ENCODE peak calls at places on chromosomes 12 and 14, in six cellular contexts. I is fibroblast of lung, W is right cardiac atrium, D is MM.1S, F is mammary epithelial cell, Y is aorta. B is an unnamed sample.
A peak's percentile ranks its signal among the peaks of the same experiment; 100 is the strongest.

GRCh38 chr12:7068240-7068993 is 7.9 kb downstream of the C1S start:
- DNase-seq in I (no peak), W (peak; percentile 79), D (no peak), F (no peak), Y (no peak), B (no peak)

GRCh38 chr12:12127304-12127703 is 56.6 kb downstream of the BCL2L14 start:
- DNase-seq in I (no peak), W (no peak), D (no peak), F (no peak), Y (no peak), B (no peak)

GRCh38 chr12:26701604-26702215 is 131.3 kb downstream of the ITPR2 start:
- DNase-seq in I (peak; percentile 79), W (no peak), D (peak; percentile 35), F (peak; percentile 31), Y (no peak), B (peak; percentile 36)

GRCh38 chr12:58414398-58414871 is 473.1 kb downstream of the ATP23 start:
- DNase-seq in I (peak; percentile 23), W (no peak), D (no peak), F (peak; percentile 78), Y (no peak), B (no peak)

GRCh38 chr12:1204581-1205121 is 213.6 kb downstream of the ERC1 start:
- DNase-seq in I (peak; percentile 43), W (no peak), D (peak; percentile 72), F (peak; percentile 30), Y (no peak), B (no peak)

GRCh38 chr14:106681161-106681955 is 1155.0 kb downstream of the TMEM121 start:
- DNase-seq in I (no peak), W (no peak), D (no peak), F (no peak), Y (no peak), B (no peak)

GRCh38 chr12:131153956-131154355 is 200.2 kb downstream of the ADGRD1 start:
- DNase-seq in I (no peak), W (no peak), D (no peak), F (no peak), Y (no peak), B (no peak)

GRCh38 chr12:122079038-122079531 is 529 bp downstream of the MLXIP start:
- DNase-seq in I (no peak), W (peak; percentile 72), D (peak; percentile 6), F (peak; percentile 28), Y (peak; percentile 79), B (no peak)

GRCh38 chr12:117125275-117125613 is 26.0 kb upstream of the TESC start:
- DNase-seq in I (no peak), W (no peak), D (no peak), F (no peak), Y (no peak), B (no peak)

GRCh38 chr14:34199585-34199984 is 248.7 kb upstream of the EGLN3 start:
- DNase-seq in I (peak; percentile 2), W (no peak), D (no peak), F (peak; percentile 95), Y (no peak), B (no peak)

GRCh38 chr14:93859957-93860356 is 67.2 kb upstream of the FAM181A start:
- DNase-seq in I (no peak), W (peak; percentile 53), D (no peak), F (no peak), Y (peak; percentile 82), B (no peak)

GRCh38 chr14:68710776-68711175 is 82.1 kb downstream of the ZFP36L1 start:
- DNase-seq in I (no peak), W (no peak), D (no peak), F (no peak), Y (no peak), B (no peak)

GRCh38 chr14:96797943-96798349 is 764 bp downstream of the VRK1 start:
- DNase-seq in I (no peak), W (no peak), D (peak; percentile 17), F (no peak), Y (no peak), B (no peak)

GRCh38 chr12:80352476-80352875 is 91.6 kb upstream of the PTPRQ start:
- DNase-seq in I (no peak), W (no peak), D (no peak), F (peak; percentile 36), Y (no peak), B (no peak)

GRCh38 chr12:53173085-53173715 is 7.3 kb upstream of the ZNF740 start:
- DNase-seq in I (no peak), W (no peak), D (no peak), F (no peak), Y (peak; percentile 32), B (no peak)

GRCh38 chr12:85733441-85733840 is 102.8 kb downstream of the RASSF9 start:
- DNase-seq in I (peak; percentile 25), W (no peak), D (no peak), F (peak; percentile 34), Y (no peak), B (no peak)

GRCh38 chr14:78606111-78606510 is 435.9 kb downstream of the NRXN3 start:
- DNase-seq in I (peak; percentile 64), W (no peak), D (no peak), F (peak; percentile 1), Y (no peak), B (peak; percentile 25)

GRCh38 chr12:1360812-1361211 is 233.6 kb downstream of the FBXL14 start:
- DNase-seq in I (peak; percentile 27), W (no peak), D (no peak), F (peak; percentile 28), Y (no peak), B (peak; percentile 56)

GRCh38 chr12:7079826-7080125 is 12.5 kb downstream of the C1R start:
- DNase-seq in I (peak; percentile 67), W (no peak), D (no peak), F (peak; percentile 82), Y (no peak), B (no peak)

GRCh38 chr14:57657487-57657886 is 163.8 kb upstream of the CCDC198 start:
- DNase-seq in I (peak; percentile 17), W (no peak), D (no peak), F (peak; percentile 33), Y (no peak), B (no peak)

GRCh38 chr12:67811437-67812361 is 163.2 kb downstream of the DYRK2 start:
- DNase-seq in I (peak; percentile 66), W (no peak), D (no peak), F (peak; percentile 92), Y (no peak), B (no peak)

GRCh38 chr14:92646952-92647461 is 101.4 kb downstream of the LGMN start:
- DNase-seq in I (peak; percentile 97), W (peak; percentile 14), D (no peak), F (peak; percentile 23), Y (no peak), B (no peak)

GRCh38 chr14:66045572-66046021 is 440.6 kb upstream of the CCDC196 start:
- DNase-seq in I (no peak), W (peak; percentile 70), D (no peak), F (no peak), Y (no peak), B (no peak)

DNA sequence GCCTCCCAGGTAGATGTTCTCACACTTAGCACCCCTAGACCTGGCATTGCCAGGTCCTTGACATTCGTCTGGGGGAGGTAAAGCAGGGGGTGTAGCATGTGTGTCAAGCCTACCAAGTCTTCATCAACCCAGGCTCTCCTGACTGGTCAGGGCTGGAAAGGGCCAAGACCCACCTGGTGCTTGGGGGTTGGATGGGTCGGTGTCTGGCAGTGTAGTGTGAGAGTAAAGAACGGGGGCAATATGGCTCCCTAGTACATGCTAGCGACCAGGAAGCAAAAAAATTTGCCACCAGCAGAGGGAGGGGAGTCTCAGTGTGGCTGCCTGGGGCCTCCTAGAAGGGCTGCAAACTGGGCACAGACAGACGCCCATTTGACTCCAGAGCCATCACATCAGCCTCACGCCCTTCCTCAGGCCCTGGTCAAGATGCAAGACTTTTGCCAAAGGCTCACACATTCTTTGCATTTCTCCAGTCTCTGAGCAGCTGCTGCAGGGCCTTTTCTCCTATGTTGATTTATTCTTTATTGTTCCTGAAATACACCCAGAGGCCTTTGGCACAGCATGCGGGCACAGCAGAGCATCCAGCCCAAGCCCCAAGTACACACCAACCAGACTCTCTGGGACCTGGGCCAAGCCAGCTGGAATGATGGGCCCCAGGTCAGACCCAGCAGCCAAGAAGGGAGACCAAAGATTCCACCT is 38.3 kb upstream of the PNMA1 start:
- DNase-seq in I (peak; percentile 82), W (peak; percentile 87), D (no peak), F (peak; percentile 50), Y (peak; percentile 90), B (peak; percentile 79)
- H3K4me3 ChIP-seq in I (no peak overlapping the region), W (no peak overlapping the region), D (no peak overlapping the region), F (no peak overlapping the region), Y (no peak overlapping the region), B (no peak overlapping the region)

GRCh38 chr12:120265483-120266179 is at the start of gene PXN:
- DNase-seq in I (peak; percentile 80), W (peak; percentile 97), D (peak; percentile 56), F (peak; percentile 63), Y (peak; percentile 97), B (peak; percentile 64)
- H3K4me1 ChIP-seq in I (peaks cover 11% of the 10 kb centered on the region), W (peaks cover 12% of the 10 kb centered on the region), D (no peaks in the 10 kb centered on the region), F (peaks cover 27% of the 10 kb centered on the region), Y (peaks cover 4% of the 10 kb centered on the region), B (peaks cover 40% of the 10 kb centered on the region)

DNA sequence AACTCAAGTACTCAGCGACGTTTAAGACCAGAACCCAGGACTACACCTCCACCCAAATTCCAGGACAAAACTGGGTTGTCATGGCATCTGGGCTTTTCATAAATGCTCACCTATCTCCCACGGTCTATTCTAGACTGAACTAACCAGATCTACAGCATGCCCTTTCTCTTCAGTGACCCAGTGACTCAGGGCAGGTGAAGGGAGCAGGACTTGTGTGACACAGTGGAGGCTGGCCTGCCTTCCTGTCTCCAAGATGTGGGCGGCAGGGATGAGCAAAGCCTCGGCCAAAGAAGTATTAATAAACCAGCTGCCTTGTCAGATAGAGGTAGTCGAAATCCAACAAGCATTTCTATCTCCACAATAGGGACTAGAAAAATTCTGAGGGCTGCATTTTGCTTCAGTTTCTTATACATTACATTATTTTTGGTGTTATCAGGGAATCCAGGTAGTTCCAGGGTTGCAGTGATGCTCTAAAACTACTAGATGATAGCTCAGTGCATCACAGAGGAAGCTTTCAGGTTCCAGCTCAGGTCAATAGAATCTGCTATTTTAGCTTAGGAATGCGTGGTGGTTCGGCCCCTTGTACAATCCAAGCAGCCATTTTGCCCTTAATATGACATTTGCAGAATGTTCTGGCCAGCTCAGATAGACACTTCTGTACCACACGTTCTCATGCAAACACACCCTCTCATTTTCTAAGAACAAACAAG is 4.2 kb upstream of the GLRX5 start:
- DNase-seq in I (no peak), W (no peak), D (no peak), F (peak; percentile 60), Y (no peak), B (no peak)
- H3K27ac ChIP-seq in I (peak overlapping the region; percentile 48), W (peak overlapping the region; percentile 14), D (no peak overlapping the region), F (peak overlapping the region; percentile 33), Y (no peak overlapping the region), B (peak overlapping the region; percentile 29)

DNA sequence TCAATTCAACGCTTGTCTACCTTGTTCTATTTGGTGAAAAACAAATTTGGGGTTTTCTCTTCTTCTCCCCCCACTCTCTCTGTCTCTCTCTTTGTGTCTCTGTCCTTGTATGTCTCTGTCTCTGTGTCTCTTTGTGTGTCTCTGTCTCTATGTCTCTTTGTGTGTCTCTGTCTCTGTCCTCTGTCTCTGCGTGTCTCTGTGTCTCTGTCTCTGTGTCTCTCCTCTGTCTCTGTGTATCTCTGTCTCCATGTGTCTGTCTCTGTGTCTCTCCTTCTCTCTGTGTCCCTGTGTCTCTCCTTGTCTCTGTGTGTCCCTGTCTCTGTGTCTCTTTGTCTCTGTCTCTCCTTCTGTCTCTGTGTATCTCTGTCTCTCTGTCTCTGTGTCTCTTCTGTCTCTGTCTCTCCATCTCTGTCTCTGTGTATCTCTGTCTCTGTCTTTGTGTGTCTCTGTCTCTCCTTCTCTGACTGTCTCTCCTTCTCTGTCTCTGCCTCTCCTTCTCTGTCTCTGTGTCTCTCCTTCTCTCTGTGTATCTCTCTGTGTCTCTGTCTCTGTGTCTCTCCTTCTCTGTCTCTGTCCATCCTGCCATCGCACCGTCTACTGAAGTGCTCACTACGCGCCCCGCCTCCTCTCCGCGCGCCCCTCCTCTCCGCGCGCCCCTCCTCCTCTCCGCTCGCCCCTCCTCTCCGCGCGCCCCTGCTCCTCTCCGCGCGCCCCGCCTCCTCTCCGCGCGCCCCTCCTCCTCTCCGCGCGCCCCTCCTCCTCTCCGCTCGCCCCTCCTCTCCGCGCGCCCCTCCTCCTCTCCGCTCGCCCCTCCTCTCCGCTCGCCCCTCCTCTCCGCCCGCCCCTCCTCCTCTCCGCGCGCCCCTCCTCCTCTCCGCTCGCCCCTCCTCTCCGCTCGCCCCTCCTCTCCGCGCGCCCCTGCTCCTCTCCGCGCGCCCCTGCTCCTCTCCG is 12.8 kb downstream of the LRCOL1 start:
- DNase-seq in I (peak; percentile 62), W (peak; percentile 81), D (no peak), F (peak; percentile 16), Y (no peak), B (no peak)
- H3K4me3 ChIP-seq in I (peak overlapping the region; percentile 59), W (peak overlapping the region; percentile 33), D (peak overlapping the region; percentile 20), F (no peak overlapping the region), Y (no peak overlapping the region), B (peak overlapping the region; percentile 31)

B was measured in SJSA1.